ENCODE peak calls at places on chromosomes 2 and 18, in eight cellular contexts. V is spleen, Z is suprapubic skin, X is esophagus muscularis mucosa, I is GM12892, A is sigmoid colon, E is breast epithelium, T is K562. Q is an unnamed sample.

GRCh38 chr18:50011813-50012445 is 183.0 kb downstream of the MYO5B start:
- DNase-seq in T (no peak), V (no peak), E (no peak), Z (no peak), X (no peak), A (no peak), I (no peak), Q (no peak)

GRCh38 chr2:48844418-48845155 is 89.1 kb upstream of the LHCGR start:
- DNase-seq in E (no peak), X (peak), Z (no peak), A (no peak), T (no peak), I (no peak), V (no peak), Q (no peak)

GRCh38 chr2:37614061-37614802 is 57.2 kb downstream of the CDC42EP3 start:
- DNase-seq in T (no peak), E (no peak), X (no peak), A (peak), V (no peak), Z (no peak), I (no peak), Q (no peak)

GRCh38 chr2:40579247-40579646 is 127.4 kb upstream of the SLC8A1 start:
- DNase-seq in V (no peak), Z (no peak), X (no peak), T (no peak), E (no peak), I (no peak), A (no peak), Q (no peak)

GRCh38 chr18:40867452-40867851 is 1087.6 kb upstream of the PIK3C3 start:
- DNase-seq in I (no peak), X (no peak), E (no peak), V (no peak), Z (no peak), A (no peak), T (no peak), Q (no peak)

GRCh38 chr2:25411281-25411680 is 69.6 kb upstream of the DNMT3A start:
- DNase-seq in X (no peak), V (no peak), Z (no peak), T (no peak), E (no peak), A (no peak), I (no peak), Q (no peak)

GRCh38 chr2:235077046-235077445 is 125.2 kb downstream of the SH3BP4 start:
- DNase-seq in V (no peak), X (no peak), I (no peak), T (no peak), Z (no peak), A (no peak), E (no peak), Q (no peak)

GRCh38 chr2:196277002-196277401 is 105.6 kb upstream of the STK17B start:
- DNase-seq in A (no peak), T (peak), X (no peak), I (peak), E (no peak), V (no peak), Z (no peak), Q (peak)

GRCh38 chr2:156982615-156983014 is 274.9 kb upstream of the GALNT5 start:
- DNase-seq in E (no peak), Z (no peak), A (no peak), T (no peak), X (no peak), I (no peak), V (no peak), Q (no peak)

GRCh38 chr2:237456200-237456731 is 30.8 kb upstream of the MLPH start:
- DNase-seq in E (no peak), T (no peak), V (no peak), Z (peak), I (no peak), A (peak), X (no peak), Q (no peak)

GRCh38 chr2:230891108-230891507 is 26.4 kb downstream of the ITM2C start:
- DNase-seq in V (peak), E (no peak), Z (no peak), A (no peak), T (no peak), I (no peak), X (no peak), Q (no peak)

GRCh38 chr2:215454519-215454918 is 18.7 kb upstream of the FN1 start:
- DNase-seq in X (no peak), I (no peak), T (peak), V (no peak), E (no peak), Z (no peak), A (no peak), Q (no peak)

GRCh38 chr2:6297238-6297637 is 568.5 kb downstream of the CMPK2 start:
- DNase-seq in E (no peak), X (no peak), Z (no peak), A (no peak), I (no peak), T (no peak), V (peak), Q (no peak)

GRCh38 chr2:238119756-238120462 is 18.6 kb upstream of the KLHL30 start:
- DNase-seq in T (no peak), E (no peak), V (peak), Z (no peak), A (no peak), X (no peak), I (no peak), Q (no peak)

GRCh38 chr2:241035818-241036396 is 37.5 kb downstream of the SNED1 start:
- DNase-seq in E (peak), I (peak), V (no peak), X (no peak), T (no peak), Z (peak), A (no peak), Q (peak)

GRCh38 chr2:100778812-100779450 is 41.0 kb upstream of the NPAS2 start:
- DNase-seq in I (no peak), T (no peak), A (no peak), E (no peak), Z (no peak), X (no peak), V (no peak), Q (no peak)

GRCh38 chr18:35463050-35463449 is 34.7 kb downstream of the INO80C start:
- DNase-seq in X (no peak), V (no peak), Z (no peak), E (no peak), A (no peak), T (peak), I (no peak), Q (no peak)

GRCh38 chr2:102336502-102336945 is 19.1 kb upstream of the IL18R1 start:
- DNase-seq in X (no peak), I (no peak), T (no peak), V (no peak), Z (no peak), E (no peak), A (no peak), Q (no peak)

GRCh38 chr2:156445311-156446218 is 9.4 kb downstream of the GPD2 start:
- DNase-seq in E (no peak), X (no peak), T (peak), Z (no peak), V (no peak), I (no peak), A (no peak), Q (no peak)

GRCh38 chr2:72996152-72996502 is 75.4 kb downstream of the SFXN5 start:
- DNase-seq in E (no peak), T (no peak), V (peak), I (no peak), A (peak), X (no peak), Z (peak), Q (no peak)

GRCh38 chr2:193141-193552 is 70.7 kb downstream of the SH3YL1 start:
- DNase-seq in T (no peak), I (no peak), Z (no peak), X (no peak), A (no peak), E (no peak), V (no peak), Q (no peak)

GRCh38 chr2:95062716-95063400 is 37.4 kb downstream of the MAL start:
- DNase-seq in X (no peak), I (no peak), T (no peak), Z (no peak), V (peak), E (no peak), A (peak), Q (no peak)

GRCh38 chr2:32768387-32769174 is 140.7 kb downstream of the TTC27 start:
- DNase-seq in X (no peak), Z (no peak), T (peak), E (no peak), A (no peak), I (no peak), V (no peak), Q (no peak)

GRCh38 chr2:179677746-179678505 is 183.5 kb downstream of the ZNF385B start:
- DNase-seq in E (no peak), T (no peak), X (no peak), A (no peak), I (no peak), V (no peak), Z (no peak), Q (no peak)

GRCh38 chr18:50977037-50977760 is 9.4 kb downstream of the ELAC1 start:
- DNase-seq in A (no peak), V (no peak), T (no peak), X (no peak), Z (no peak), E (no peak), I (no peak), Q (no peak)

GRCh38 chr2:192957425-192957824 is 762.7 kb upstream of the TMEFF2 start:
- DNase-seq in A (no peak), E (no peak), I (no peak), Z (no peak), V (no peak), T (no peak), X (no peak), Q (no peak)

GRCh38 chr2:72027426-72028161 is 120.1 kb downstream of the CYP26B1 start:
- DNase-seq in A (no peak), V (peak), E (peak), X (peak), T (no peak), Z (peak), I (no peak), Q (no peak)

GRCh38 chr18:75916641-75916982 is 489.1 kb upstream of the SMIM21 start:
- DNase-seq in X (peak), T (no peak), E (no peak), A (no peak), V (peak), Z (no peak), I (no peak), Q (no peak)

GRCh38 chr2:7915302-7916200 is 766.3 kb upstream of the ID2 start:
- DNase-seq in I (no peak), X (peak), V (no peak), A (no peak), T (no peak), Z (no peak), E (no peak), Q (no peak)

GRCh38 chr2:152647417-152648010 is 69.7 kb downstream of the PRPF40A start:
- DNase-seq in V (no peak), E (peak), I (no peak), Z (peak), T (no peak), X (no peak), A (peak), Q (no peak)

GRCh38 chr2:23502096-23502495 is 117.1 kb downstream of the KLHL29 start:
- DNase-seq in Z (no peak), I (no peak), E (peak), A (no peak), T (no peak), X (no peak), V (no peak), Q (no peak)

GRCh38 chr2:182228073-182228473 is 198.8 kb downstream of the PDE1A start:
- DNase-seq in T (no peak), X (no peak), I (no peak), Z (no peak), E (no peak), V (no peak), A (no peak), Q (no peak)
- TF ChIP-seq POLR2AphosphoS5 in T (no peak), X (no peak), I (no peak), Z (no peak), E (no peak), V (no peak), A (no peak), Q (no peak)

DNA sequence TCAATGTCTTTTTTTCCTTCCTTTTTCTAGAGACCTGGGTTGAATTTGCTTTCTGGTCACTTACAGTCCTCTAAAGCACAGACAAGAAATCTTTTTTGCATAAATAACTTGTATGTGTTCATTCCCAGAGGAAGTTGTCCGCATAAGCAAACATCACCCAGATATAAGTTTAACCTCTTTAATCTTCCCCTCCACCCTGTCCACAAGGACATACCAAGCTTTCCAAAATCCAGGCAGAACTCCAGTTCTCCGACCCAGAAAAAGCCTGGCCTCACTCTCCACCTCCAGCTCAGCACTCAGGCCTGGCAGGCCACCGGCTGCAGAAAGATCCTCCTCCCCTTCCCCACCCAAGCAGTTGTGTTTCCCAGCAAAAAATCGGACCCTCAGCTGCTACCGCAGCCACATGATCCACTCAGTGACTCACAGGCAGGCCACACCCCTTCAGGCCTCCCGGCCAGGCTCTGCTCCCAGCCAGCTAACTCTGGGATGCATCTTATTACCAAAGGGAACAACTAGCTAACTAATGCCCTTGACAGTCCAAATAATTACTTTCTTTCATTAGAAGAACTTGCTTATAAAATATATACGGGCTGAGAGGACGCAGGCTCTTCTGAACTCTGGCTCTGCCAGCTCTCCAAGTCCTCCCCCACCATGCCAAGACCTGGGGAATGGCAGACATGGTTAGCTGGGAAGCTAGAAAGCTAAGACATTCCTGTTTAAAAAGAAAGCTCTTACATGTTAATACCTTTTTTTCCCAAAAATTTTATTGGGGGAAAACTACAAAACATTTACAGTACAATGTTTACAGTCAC is 4.5 kb downstream of the ZFP36L2 start:
- DNase-seq in A (peak), X (peak), T (peak), V (peak), I (no peak), E (peak), Z (peak), Q (no peak)
- TF ChIP-seq POLR2A in A (peak), X (peak), T (peak), V (no peak), I (peak), E (peak), Z (no peak), Q (peak)

GRCh38 chr2:51290725-51291124 is 258.8 kb upstream of the NRXN1 start:
- DNase-seq in Z (no peak), I (no peak), A (no peak), V (no peak), X (no peak), T (no peak), E (no peak), Q (no peak)
- TF ChIP-seq POLR2AphosphoS5 in Z (no peak), I (no peak), A (no peak), V (no peak), X (no peak), T (no peak), E (no peak), Q (no peak)

GRCh38 chr2:111709321-111709720 is 174.7 kb downstream of the ANAPC1 start:
- DNase-seq in T (no peak), V (no peak), I (no peak), A (no peak), X (no peak), E (no peak), Z (no peak), Q (no peak)
- TF ChIP-seq POLR2A in T (no peak), V (no peak), I (no peak), A (no peak), X (no peak), E (no peak), Z (no peak), Q (no peak)

DNA sequence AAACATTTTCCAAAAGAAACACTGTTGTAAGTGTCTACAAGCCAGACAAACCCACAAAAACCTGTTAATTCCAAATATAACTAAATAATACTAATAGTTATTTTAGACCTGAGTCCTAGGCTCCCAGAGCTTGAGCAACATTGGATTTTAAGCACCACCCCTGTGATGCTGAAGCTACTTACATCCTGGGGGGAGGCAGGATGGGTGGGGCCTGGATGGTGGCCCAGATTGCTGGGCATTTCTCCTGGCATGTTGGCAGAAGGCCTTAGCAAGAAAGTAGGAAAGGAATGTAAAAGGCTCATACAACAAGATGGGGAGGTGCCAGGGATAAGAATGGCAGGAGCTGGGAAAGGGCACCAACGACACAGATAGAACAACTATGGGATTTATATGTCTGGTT is 50.7 kb upstream of the OTX1 start:
- DNase-seq in A (no peak), I (no peak), Z (no peak), T (no peak), V (no peak), E (no peak), X (no peak), Q (no peak)
- TF ChIP-seq POLR2AphosphoS5 in A (no peak), I (no peak), Z (no peak), T (no peak), V (no peak), E (no peak), X (no peak), Q (no peak)

GRCh38 chr2:36562245-36562644 is 35.7 kb downstream of the FEZ2 start:
- DNase-seq in X (no peak), V (no peak), I (no peak), Z (no peak), E (no peak), A (no peak), T (no peak), Q (no peak)
- TF ChIP-seq POLR2A in X (no peak), V (no peak), I (no peak), Z (no peak), E (no peak), A (no peak), T (no peak), Q (no peak)

GRCh38 chr2:218642786-218643185 is 16.6 kb downstream of the ZNF142 start:
- DNase-seq in T (no peak), E (no peak), V (no peak), Z (no peak), I (no peak), A (no peak), X (no peak), Q (no peak)

GRCh38 chr2:218643751-218644310 is 15.6 kb downstream of the ZNF142 start:
- DNase-seq in I (no peak), A (no peak), T (no peak), Z (no peak), E (no peak), X (no peak), V (no peak), Q (no peak)

GRCh38 chr2:218644721-218645120 is 14.7 kb downstream of the ZNF142 start:
- DNase-seq in V (no peak), Z (no peak), I (no peak), X (no peak), A (no peak), T (no peak), E (no peak), Q (no peak)

GRCh38 chr2:218642121-218642656 is 17.2 kb downstream of the ZNF142 start:
- DNase-seq in V (no peak), Z (no peak), T (no peak), E (no peak), A (no peak), I (no peak), X (no peak), Q (no peak)

GRCh38 chr2:218645126-218645525 is 14.3 kb downstream of the ZNF142 start:
- DNase-seq in T (no peak), Z (no peak), E (no peak), A (no peak), I (no peak), V (no peak), X (no peak), Q (no peak)
- TF ChIP-seq POLR2AphosphoS5 in T (no peak), Z (no peak), E (no peak), A (no peak), I (no peak), V (no peak), X (no peak), Q (no peak)

DNA sequence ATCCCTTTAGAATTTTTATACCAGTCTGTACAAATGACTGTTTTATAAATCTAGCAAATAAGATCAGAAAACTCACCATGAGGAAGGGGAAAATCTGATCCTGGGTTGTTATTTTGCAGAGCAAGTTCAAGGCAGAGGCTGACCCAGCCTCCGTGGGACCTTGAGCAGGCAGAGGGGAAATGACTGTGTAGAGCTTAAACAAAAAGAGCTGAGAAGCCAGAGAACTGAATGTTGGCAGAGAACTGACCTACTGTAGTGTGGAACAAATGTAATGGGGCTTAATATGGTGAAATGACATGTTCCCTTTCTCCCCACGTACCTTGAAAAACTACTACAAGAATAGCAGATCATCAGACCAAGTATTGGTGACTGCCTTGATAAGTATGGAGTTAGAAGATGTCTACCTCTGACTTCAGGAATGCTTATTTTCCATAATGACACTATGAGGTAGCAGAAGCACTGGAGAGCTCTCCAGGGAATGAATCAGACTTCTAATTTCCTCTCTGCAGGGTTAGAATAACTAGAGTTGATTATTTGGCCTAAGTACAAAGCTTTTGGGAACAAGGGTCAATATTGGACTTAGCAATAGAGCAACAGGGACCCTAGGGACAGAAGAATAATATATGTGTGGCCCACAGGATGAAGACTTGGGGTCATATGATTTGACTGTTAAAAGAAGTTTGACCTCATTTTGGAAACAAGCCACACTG is 304.4 kb downstream of the CCDC178 start:
- DNase-seq in T (no peak), V (no peak), Z (no peak), X (no peak), A (no peak), I (no peak), E (no peak), Q (no peak)
- TF ChIP-seq POLR2A in T (no peak), V (no peak), Z (no peak), X (no peak), A (no peak), I (no peak), E (no peak), Q (no peak)